ENCODE peak calls at places on chromosome 15, in nine cellular contexts. M, V, W, K, A, E, J, D and Z are unnamed samples.

GRCh38 chr15:69926721-69927120 is 171.0 kb downstream of the TLE3 start:
- DNase-seq in A (no peak), W (no peak), D (no peak), K (no peak), J (no peak), M (no peak), V (no peak), E (no peak), Z (no peak)

GRCh38 chr15:98896002-98896721 is 111.4 kb downstream of the PGPEP1L start:
- DNase-seq in K (no peak), A (no peak), J (no peak), W (peak; percentile 81), V (peak; percentile 83), M (no peak), D (no peak), E (no peak), Z (no peak)

GRCh38 chr15:93164409-93164808 is 75.4 kb upstream of the RGMA start:
- DNase-seq in D (no peak), K (no peak), V (no peak), E (no peak), M (no peak), A (no peak), W (no peak), J (no peak), Z (no peak)

GRCh38 chr15:89496155-89497098 is at the start of gene RHCG:
- DNase-seq in D (no peak), J (no peak), K (peak; percentile 61), M (no peak), E (peak; percentile 37), W (peak; percentile 31), V (peak; percentile 59), A (no peak), Z (no peak)

GRCh38 chr15:39341238-39341637 is 239.6 kb upstream of the THBS1 start:
- DNase-seq in W (no peak), K (no peak), D (no peak), J (no peak), A (no peak), E (no peak), M (no peak), V (no peak), Z (no peak)

GRCh38 chr15:29921130-29921601 is 98.9 kb upstream of the TJP1 start:
- DNase-seq in K (no peak), M (no peak), E (no peak), D (no peak), W (peak; percentile 48), V (no peak), J (no peak), A (no peak), Z (no peak)

GRCh38 chr15:49620174-49620573 is 444 bp downstream of the FAM227B start:
- DNase-seq in W (peak; percentile 59), K (peak; percentile 11), V (peak; percentile 69), J (no peak), E (no peak), A (no peak), M (no peak), D (no peak), Z (no peak)

GRCh38 chr15:88744548-88745020 is 58.7 kb upstream of the ACAN start:
- DNase-seq in D (no peak), K (no peak), V (no peak), M (no peak), J (no peak), W (no peak), E (no peak), A (no peak), Z (no peak)

GRCh38 chr15:59296181-59296617 is 76.5 kb downstream of the MYO1E start:
- DNase-seq in D (no peak), K (no peak), A (no peak), J (no peak), M (no peak), E (no peak), W (peak; percentile 97), V (peak; percentile 92), Z (no peak)

GRCh38 chr15:65388306-65389080 is 10.7 kb upstream of the IGDCC3 start:
- DNase-seq in M (no peak), V (no peak), W (no peak), E (no peak), A (no peak), D (no peak), J (no peak), K (no peak), Z (no peak)

GRCh38 chr15:98554272-98555172 is 93.8 kb upstream of the IGF1R start:
- DNase-seq in M (no peak), W (peak; percentile 15), V (no peak), A (no peak), J (no peak), E (no peak), K (no peak), D (no peak), Z (no peak)